ENCODE peak calls at places on chromosomes 16 and 17, in seven cellular contexts. One of them, this sample, is unnamed.

GRCh38 chr16:50670476-50670875 is 10.6 kb downstream of the SNX20 start:
- DNase-seq in stimulated activated CD8-positive, alpha-beta memory T cell treated with anti-CD3 and anti-CD28 coated beads, Interleukin-4, amount 100 ng/mL, for 48 hours: no peak
- DNase-seq in HFF-Myc: no peak
- DNase-seq in stimulated activated CD4-positive, alpha-beta T cell treated with anti-CD3 and anti-CD28 coated beads, Interleukin-1b, Interleukin-23, amount 100 ng/mL, for 4 hours: no peak
- DNase-seq in hepatic stellate cell: no peak
- DNase-seq in fibroblast of lung: no peak
- DNase-seq in NCI-H2107: no peak
- DNase-seq in this sample: no peak

GRCh38 chr17:7184091-7184488 is 4.9 kb upstream of the ASGR1 start:
- DNase-seq in fibroblast of lung: no peak
- DNase-seq in HFF-Myc: no peak
- DNase-seq in NCI-H2107: no peak
- DNase-seq in stimulated activated CD4-positive, alpha-beta T cell treated with anti-CD3 and anti-CD28 coated beads, Interleukin-1b, Interleukin-23, amount 100 ng/mL, for 4 hours: no peak
- DNase-seq in stimulated activated CD8-positive, alpha-beta memory T cell treated with anti-CD3 and anti-CD28 coated beads, Interleukin-4, amount 100 ng/mL, for 48 hours: no peak
- DNase-seq in hepatic stellate cell: no peak
- DNase-seq in this sample: no peak

GRCh38 chr16:70685938-70686375 is at the start of gene MTSS2:
- DNase-seq in hepatic stellate cell: peak; percentile 96
- DNase-seq in stimulated activated CD4-positive, alpha-beta T cell treated with anti-CD3 and anti-CD28 coated beads, Interleukin-1b, Interleukin-23, amount 100 ng/mL, for 4 hours: no peak
- DNase-seq in fibroblast of lung: peak; percentile 86
- DNase-seq in stimulated activated CD8-positive, alpha-beta memory T cell treated with anti-CD3 and anti-CD28 coated beads, Interleukin-4, amount 100 ng/mL, for 48 hours: peak; percentile 50
- DNase-seq in NCI-H2107: peak; percentile 84
- DNase-seq in HFF-Myc: no peak
- DNase-seq in this sample: peak; percentile 92

GRCh38 chr16:7209598-7209997 is 123.0 kb upstream of the RBFOX1 start:
- DNase-seq in stimulated activated CD4-positive, alpha-beta T cell treated with anti-CD3 and anti-CD28 coated beads, Interleukin-1b, Interleukin-23, amount 100 ng/mL, for 4 hours: no peak
- DNase-seq in NCI-H2107: no peak
- DNase-seq in fibroblast of lung: no peak
- DNase-seq in stimulated activated CD8-positive, alpha-beta memory T cell treated with anti-CD3 and anti-CD28 coated beads, Interleukin-4, amount 100 ng/mL, for 48 hours: no peak
- DNase-seq in HFF-Myc: no peak
- DNase-seq in hepatic stellate cell: no peak
- DNase-seq in this sample: no peak

GRCh38 chr17:47810200-47810821 is 11.3 kb downstream of the OSBPL7 start:
- DNase-seq in fibroblast of lung: peak; percentile 92
- DNase-seq in stimulated activated CD4-positive, alpha-beta T cell treated with anti-CD3 and anti-CD28 coated beads, Interleukin-1b, Interleukin-23, amount 100 ng/mL, for 4 hours: no peak
- DNase-seq in hepatic stellate cell: peak; percentile 85
- DNase-seq in NCI-H2107: no peak
- DNase-seq in stimulated activated CD8-positive, alpha-beta memory T cell treated with anti-CD3 and anti-CD28 coated beads, Interleukin-4, amount 100 ng/mL, for 48 hours: peak; percentile 35
- DNase-seq in HFF-Myc: peak; percentile 38
- DNase-seq in this sample: peak; percentile 91

GRCh38 chr16:81480856-81481821 is 36.5 kb downstream of the CMIP start:
- DNase-seq in stimulated activated CD4-positive, alpha-beta T cell treated with anti-CD3 and anti-CD28 coated beads, Interleukin-1b, Interleukin-23, amount 100 ng/mL, for 4 hours: no peak
- DNase-seq in NCI-H2107: no peak
- DNase-seq in hepatic stellate cell: peak; percentile 56
- DNase-seq in fibroblast of lung: peak; percentile 45
- DNase-seq in stimulated activated CD8-positive, alpha-beta memory T cell treated with anti-CD3 and anti-CD28 coated beads, Interleukin-4, amount 100 ng/mL, for 48 hours: no peak
- DNase-seq in HFF-Myc: no peak
- DNase-seq in this sample: no peak

GRCh38 chr17:40452074-40452787 is 9.0 kb downstream of the IGFBP4 start:
- DNase-seq in HFF-Myc: no peak
- DNase-seq in stimulated activated CD4-positive, alpha-beta T cell treated with anti-CD3 and anti-CD28 coated beads, Interleukin-1b, Interleukin-23, amount 100 ng/mL, for 4 hours: no peak
- DNase-seq in fibroblast of lung: peak; percentile 99
- DNase-seq in NCI-H2107: no peak
- DNase-seq in stimulated activated CD8-positive, alpha-beta memory T cell treated with anti-CD3 and anti-CD28 coated beads, Interleukin-4, amount 100 ng/mL, for 48 hours: no peak
- DNase-seq in hepatic stellate cell: peak; percentile 86
- DNase-seq in this sample: peak; percentile 89

GRCh38 chr16:57255686-57256415 is 10.8 kb downstream of the ARL2BP start:
- DNase-seq in stimulated activated CD4-positive, alpha-beta T cell treated with anti-CD3 and anti-CD28 coated beads, Interleukin-1b, Interleukin-23, amount 100 ng/mL, for 4 hours: no peak
- DNase-seq in HFF-Myc: no peak
- DNase-seq in NCI-H2107: no peak
- DNase-seq in stimulated activated CD8-positive, alpha-beta memory T cell treated with anti-CD3 and anti-CD28 coated beads, Interleukin-4, amount 100 ng/mL, for 48 hours: no peak
- DNase-seq in fibroblast of lung: no peak
- DNase-seq in hepatic stellate cell: no peak
- DNase-seq in this sample: no peak

GRCh38 chr16:67115649-67116048 is 5.9 kb downstream of the PHAF1 start:
- DNase-seq in stimulated activated CD8-positive, alpha-beta memory T cell treated with anti-CD3 and anti-CD28 coated beads, Interleukin-4, amount 100 ng/mL, for 48 hours: no peak
- DNase-seq in hepatic stellate cell: peak; percentile 96
- DNase-seq in fibroblast of lung: peak; percentile 93
- DNase-seq in HFF-Myc: no peak
- DNase-seq in NCI-H2107: no peak
- DNase-seq in stimulated activated CD4-positive, alpha-beta T cell treated with anti-CD3 and anti-CD28 coated beads, Interleukin-1b, Interleukin-23, amount 100 ng/mL, for 4 hours: no peak
- DNase-seq in this sample: peak; percentile 93